ENCODE peak calls at places on chromosomes 13 and 19, in eight cellular contexts. W is AG04450; Z is DND-41; U is CD8-positive, alpha-beta T cell; D is AG10803; X is left ventricle myocardium inferior; S is foreskin keratinocyte; H is AG09319. Q is an unnamed sample.

GRCh38 chr19:10751109-10751972 is 33.5 kb downstream of the DNM2 start:
- DNase-seq in W (no peak), Z (no peak), U (no peak), D (no peak), X (peak; percentile 42), S (no peak), H (no peak), Q (no peak)

GRCh38 chr19:2554856-2555255 is 78.9 kb downstream of the GADD45B start:
- DNase-seq in W (no peak), Z (no peak), U (no peak), D (peak; percentile 45), X (peak; percentile 13), S (no peak), H (no peak), Q (no peak)

GRCh38 chr13:112616586-112617381 is 28.8 kb upstream of the TUBGCP3 start:
- DNase-seq in W (no peak), Z (peak; percentile 48), U (no peak), D (peak; percentile 48), X (no peak), S (peak; percentile 38), H (peak; percentile 15), Q (peak; percentile 10)

GRCh38 chr19:13401388-13401787 is 104.9 kb downstream of the CACNA1A start:
- DNase-seq in W (no peak), Z (peak; percentile 14), U (no peak), D (peak; percentile 15), X (no peak), S (peak; percentile 42), H (no peak), Q (no peak)

GRCh38 chr19:18385675-18386542 is at the start of gene GDF15:
- DNase-seq in W (peak; percentile 77), Z (no peak), U (no peak), D (peak; percentile 94), X (peak; percentile 61), S (peak; percentile 28), H (peak; percentile 93), Q (peak; percentile 78)

GRCh38 chr19:2280633-2281264 is 1.2 kb downstream of the PEAK3 start:
- DNase-seq in W (no peak), Z (no peak), U (no peak), D (no peak), X (no peak), S (no peak), H (no peak), Q (no peak)

GRCh38 chr19:34274284-34274826 is 20.0 kb downstream of the GARRE1 start:
- DNase-seq in W (no peak), Z (no peak), U (no peak), D (no peak), X (no peak), S (no peak), H (no peak), Q (no peak)

GRCh38 chr13:66329988-66330429 is 900.1 kb downstream of the PCDH9 start:
- DNase-seq in W (no peak), Z (no peak), U (no peak), D (no peak), X (no peak), S (no peak), H (no peak), Q (no peak)

GRCh38 chr13:113548171-113548641 is 36.3 kb upstream of the TFDP1 start:
- DNase-seq in W (no peak), Z (no peak), U (no peak), D (peak; percentile 38), X (no peak), S (no peak), H (no peak), Q (no peak)

GRCh38 chr13:24632382-24633121 is 47.7 kb upstream of the ATP12A start:
- DNase-seq in W (no peak), Z (no peak), U (no peak), D (peak; percentile 24), X (no peak), S (peak; percentile 48), H (no peak), Q (no peak)

GRCh38 chr19:7393459-7393858 is 44.7 kb downstream of the ARHGEF18 start:
- DNase-seq in W (no peak), Z (no peak), U (no peak), D (no peak), X (no peak), S (no peak), H (no peak), Q (no peak)

GRCh38 chr19:34082289-34083077 is 89.8 kb upstream of the LSM14A start:
- DNase-seq in W (no peak), Z (no peak), U (no peak), D (peak; percentile 0), X (no peak), S (no peak), H (no peak), Q (no peak)

GRCh38 chr13:98478134-98479129 is 98.5 kb downstream of the STK24 start:
- DNase-seq in W (no peak), Z (no peak), U (no peak), D (peak; percentile 48), X (no peak), S (no peak), H (no peak), Q (no peak)

GRCh38 chr19:7722231-7722651 is 9.7 kb downstream of the CLEC4G start:
- DNase-seq in W (no peak), Z (no peak), U (no peak), D (no peak), X (no peak), S (no peak), H (no peak), Q (no peak)

GRCh38 chr19:51726049-51726448 is 2.3 kb upstream of the HAS1 start:
- DNase-seq in W (no peak), Z (no peak), U (no peak), D (peak; percentile 93), X (peak; percentile 50), S (peak; percentile 97), H (peak; percentile 40), Q (peak; percentile 63)

GRCh38 chr19:44777715-44778347 is at the start of gene CBLC:
- DNase-seq in W (no peak), Z (no peak), U (no peak), D (no peak), X (no peak), S (peak; percentile 94), H (no peak), Q (no peak)
- TF ChIP-seq CTCF in W (no peak), Z (no peak), U (no peak), D (no peak), X (no peak), S (peak; percentile 53), H (no peak), Q (no peak)

GRCh38 chr19:46404884-46405658 is 8.3 kb downstream of the CCDC8 start:
- DNase-seq in W (no peak), Z (no peak), U (no peak), D (no peak), X (no peak), S (peak; percentile 41), H (no peak), Q (no peak)

GRCh38 chr19:46407891-46408426 is 5.4 kb downstream of the CCDC8 start:
- DNase-seq in W (no peak), Z (no peak), U (no peak), D (no peak), X (no peak), S (no peak), H (no peak), Q (no peak)

GRCh38 chr19:46408611-46409039 is 4.7 kb downstream of the CCDC8 start:
- DNase-seq in W (no peak), Z (no peak), U (no peak), D (peak; percentile 48), X (peak; percentile 84), S (peak; percentile 18), H (no peak), Q (no peak)

GRCh38 chr19:46402725-46403124 is 10.6 kb downstream of the CCDC8 start:
- DNase-seq in W (no peak), Z (no peak), U (no peak), D (no peak), X (no peak), S (no peak), H (no peak), Q (no peak)

DNA sequence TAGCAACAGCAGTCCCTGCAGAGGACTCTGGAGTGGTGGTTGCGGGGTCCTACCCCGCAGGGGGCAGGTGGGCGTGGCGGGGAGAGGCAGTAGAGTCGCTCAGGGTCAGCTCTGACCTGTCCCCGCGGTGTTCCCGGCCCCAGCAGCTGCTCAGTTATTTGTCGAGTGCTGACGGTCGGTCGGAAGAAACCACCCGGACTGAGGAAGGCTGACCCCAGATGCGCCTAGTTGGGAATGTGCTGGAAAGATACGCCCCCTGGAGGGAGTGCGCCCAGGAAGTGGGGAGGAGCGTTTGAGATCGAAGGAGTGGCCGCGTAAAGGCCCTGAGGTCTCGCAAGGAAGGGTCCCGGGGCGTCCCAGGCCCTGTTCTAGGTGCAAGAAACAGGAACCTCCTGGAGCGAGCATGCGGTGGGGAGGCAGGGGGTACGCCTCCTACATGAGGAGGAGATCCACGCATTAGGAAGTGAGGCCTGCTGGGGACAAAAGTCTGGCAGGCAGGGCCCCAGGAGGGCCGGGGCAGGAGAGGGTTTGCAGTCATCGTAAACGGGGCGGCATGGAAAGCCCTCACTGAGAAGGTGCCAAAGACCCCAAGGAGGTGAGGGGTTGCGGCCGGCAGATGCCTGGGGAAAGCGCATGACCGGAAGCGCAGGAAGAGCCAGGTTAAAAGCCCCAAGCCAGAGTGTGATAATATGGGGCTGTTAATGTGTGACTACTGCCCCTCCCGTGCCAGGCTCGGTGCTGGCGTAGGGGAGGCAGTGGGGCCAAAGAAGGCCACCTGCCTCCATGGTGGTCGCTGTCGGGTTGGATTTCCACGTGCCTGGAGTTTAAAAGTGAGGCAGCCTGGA is 9.1 kb downstream of the CCDC8 start:
- DNase-seq in W (no peak), Z (no peak), U (no peak), D (peak; percentile 48), X (peak; percentile 64), S (peak; percentile 35), H (no peak), Q (no peak)
- TF ChIP-seq CTCF in W (peak; percentile 44), Z (no peak), U (no peak), D (peak; percentile 49), X (peak; percentile 39), S (no peak), H (no peak), Q (peak; percentile 14)

GRCh38 chr13:44972956-44973581 is 16.2 kb downstream of the NUFIP1 start:
- DNase-seq in W (no peak), Z (no peak), U (no peak), D (peak; percentile 30), X (no peak), S (no peak), H (no peak), Q (no peak)
- TF ChIP-seq CTCF in W (peak; percentile 53), Z (peak; percentile 63), U (peak; percentile 42), D (peak; percentile 65), X (peak; percentile 68), S (peak; percentile 71), H (peak; percentile 45), Q (peak; percentile 41)

GRCh38 chr19:30227661-30228112 is 144.5 kb upstream of the ZNF536 start:
- DNase-seq in W (no peak), Z (no peak), U (no peak), D (peak; percentile 82), X (peak; percentile 64), S (no peak), H (no peak), Q (no peak)
- TF ChIP-seq CTCF in W (peak; percentile 27), Z (no peak), U (no peak), D (peak; percentile 37), X (peak; percentile 78), S (peak; percentile 65), H (peak; percentile 36), Q (peak; percentile 35)

GRCh38 chr19:29495971-29496441 is 29.8 kb upstream of the VSTM2B start:
- DNase-seq in W (no peak), Z (no peak), U (no peak), D (no peak), X (no peak), S (no peak), H (no peak), Q (no peak)
- TF ChIP-seq CTCF in W (no peak), Z (no peak), U (no peak), D (no peak), X (no peak), S (no peak), H (no peak), Q (no peak)

GRCh38 chr19:45591004-45591637 is 6.5 kb upstream of the OPA3 start:
- DNase-seq in W (no peak), Z (no peak), U (no peak), D (no peak), X (no peak), S (no peak), H (no peak), Q (no peak)
- TF ChIP-seq CTCF in W (peak; percentile 43), Z (peak; percentile 51), U (peak; percentile 31), D (peak; percentile 39), X (no peak), S (peak; percentile 84), H (peak; percentile 40), Q (peak; percentile 57)